ENCODE peak calls at places on chromosomes 16 and 17, in seven cellular contexts. U, I, X, A, W, Q and V are unnamed samples.

GRCh38 chr17:41734139-41734948 is at the start of gene HAP1:
- DNase-seq in U (no peak), I (no peak), X (no peak), A (peak), W (peak), Q (no peak), V (no peak)

GRCh38 chr17:27379863-27380533 is 76.2 kb upstream of the KSR1 start:
- DNase-seq in U (peak), I (peak), X (peak), A (no peak), W (no peak), Q (peak), V (no peak)

GRCh38 chr17:27651411-27652345 is 20.7 kb downstream of the LGALS9 start:
- DNase-seq in U (peak), I (no peak), X (peak), A (peak), W (peak), Q (peak), V (peak)

GRCh38 chr16:85612801-85613608 is at the start of gene GSE1:
- DNase-seq in U (peak), I (peak), X (peak), A (peak), W (peak), Q (peak), V (peak)

GRCh38 chr17:8557176-8557806 is 73.2 kb downstream of the MYH10 start:
- DNase-seq in U (no peak), I (no peak), X (no peak), A (no peak), W (no peak), Q (no peak), V (no peak)

GRCh38 chr16:3625331-3625730 is 13.9 kb upstream of the SLX4 start:
- DNase-seq in U (no peak), I (no peak), X (no peak), A (no peak), W (no peak), Q (peak), V (peak)

GRCh38 chr16:70741779-70742125 is 55.9 kb upstream of the MTSS2 start:
- DNase-seq in U (no peak), I (no peak), X (no peak), A (no peak), W (no peak), Q (no peak), V (no peak)

GRCh38 chr16:23324727-23325126 is 22.6 kb downstream of the SCNN1B start:
- DNase-seq in U (peak), I (peak), X (no peak), A (no peak), W (peak), Q (no peak), V (peak)

GRCh38 chr16:64702415-64702814 is 419.4 kb downstream of the CDH11 start:
- DNase-seq in U (no peak), I (no peak), X (no peak), A (no peak), W (no peak), Q (no peak), V (no peak)

GRCh38 chr16:85123891-85124635 is 11.8 kb upstream of the CIBAR2 start:
- DNase-seq in U (peak), I (peak), X (no peak), A (no peak), W (peak), Q (peak), V (peak)

GRCh38 chr16:11372073-11372923 is 27.0 kb downstream of the RMI2 start:
- DNase-seq in U (no peak), I (no peak), X (no peak), A (no peak), W (no peak), Q (no peak), V (no peak)

GRCh38 chr17:37031493-37032083 is 82.8 kb downstream of the AATF start:
- DNase-seq in U (no peak), I (no peak), X (no peak), A (no peak), W (no peak), Q (no peak), V (no peak)

GRCh38 chr17:8003594-8004181 is 1.3 kb downstream of the GUCY2D start:
- DNase-seq in U (no peak), I (no peak), X (no peak), A (no peak), W (no peak), Q (no peak), V (no peak)

GRCh38 chr17:9668532-9668931 is 23.2 kb downstream of the USP43 start:
- DNase-seq in U (no peak), I (no peak), X (no peak), A (no peak), W (no peak), Q (peak), V (no peak)

GRCh38 chr17:36675786-36676185 is 74.4 kb downstream of the MRM1 start:
- DNase-seq in U (no peak), I (no peak), X (no peak), A (no peak), W (no peak), Q (no peak), V (no peak)

GRCh38 chr16:30691907-30692306 is 7.1 kb upstream of the SRCAP start:
- DNase-seq in U (no peak), I (peak), X (no peak), A (no peak), W (no peak), Q (no peak), V (no peak)
- TF ChIP-seq CTCF in U (no peak), I (no peak), X (no peak), A (no peak), W (no peak), Q (no peak), V (no peak)

DNA sequence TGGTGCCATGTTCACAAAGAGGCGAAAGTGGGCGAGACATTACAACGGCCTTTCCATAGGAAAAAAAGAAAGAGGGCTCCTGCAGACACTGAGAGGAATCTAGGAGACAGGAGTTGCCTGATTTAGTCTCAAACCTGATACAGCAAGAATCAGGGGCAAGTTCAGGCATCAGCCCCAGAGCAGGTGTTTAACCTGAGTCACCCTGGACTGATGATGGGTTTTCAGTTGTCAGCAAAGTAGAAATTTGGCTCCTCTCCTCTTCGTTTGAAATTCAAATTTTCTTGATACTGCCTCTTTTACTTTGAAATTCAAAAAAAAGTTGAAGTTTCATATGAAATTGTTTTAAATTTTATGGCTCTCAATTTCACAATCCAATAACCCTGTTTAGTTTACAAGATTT is 189.5 kb downstream of the ABCC12 start:
- DNase-seq in U (no peak), I (no peak), X (no peak), A (peak), W (no peak), Q (no peak), V (no peak)
- TF ChIP-seq POLR2A in U (no peak), I (no peak), X (no peak), A (no peak), W (no peak), Q (no peak), V (no peak)

GRCh38 chr17:75338335-75338734 is 49.1 kb upstream of the SLC25A19 start:
- DNase-seq in U (no peak), I (no peak), X (no peak), A (no peak), W (no peak), Q (no peak), V (no peak)
- H3K4me3 ChIP-seq in U (no peak), I (peak), X (no peak), A (no peak), W (no peak), Q (no peak), V (no peak)

GRCh38 chr16:67248401-67249177 is at the start of gene SLC9A5:
- DNase-seq in U (no peak), I (peak), X (no peak), A (peak), W (no peak), Q (no peak), V (no peak)
- TF ChIP-seq CTCF in U (no peak), I (peak), X (peak), A (no peak), W (no peak), Q (no peak), V (no peak)

GRCh38 chr17:80454557-80455327 is 21.7 kb downstream of the NPTX1 start:
- DNase-seq in U (peak), I (peak), X (peak), A (peak), W (peak), Q (peak), V (peak)
- TF ChIP-seq POLR2A in U (peak), I (peak), X (peak), A (peak), W (peak), Q (peak), V (no peak)

DNA sequence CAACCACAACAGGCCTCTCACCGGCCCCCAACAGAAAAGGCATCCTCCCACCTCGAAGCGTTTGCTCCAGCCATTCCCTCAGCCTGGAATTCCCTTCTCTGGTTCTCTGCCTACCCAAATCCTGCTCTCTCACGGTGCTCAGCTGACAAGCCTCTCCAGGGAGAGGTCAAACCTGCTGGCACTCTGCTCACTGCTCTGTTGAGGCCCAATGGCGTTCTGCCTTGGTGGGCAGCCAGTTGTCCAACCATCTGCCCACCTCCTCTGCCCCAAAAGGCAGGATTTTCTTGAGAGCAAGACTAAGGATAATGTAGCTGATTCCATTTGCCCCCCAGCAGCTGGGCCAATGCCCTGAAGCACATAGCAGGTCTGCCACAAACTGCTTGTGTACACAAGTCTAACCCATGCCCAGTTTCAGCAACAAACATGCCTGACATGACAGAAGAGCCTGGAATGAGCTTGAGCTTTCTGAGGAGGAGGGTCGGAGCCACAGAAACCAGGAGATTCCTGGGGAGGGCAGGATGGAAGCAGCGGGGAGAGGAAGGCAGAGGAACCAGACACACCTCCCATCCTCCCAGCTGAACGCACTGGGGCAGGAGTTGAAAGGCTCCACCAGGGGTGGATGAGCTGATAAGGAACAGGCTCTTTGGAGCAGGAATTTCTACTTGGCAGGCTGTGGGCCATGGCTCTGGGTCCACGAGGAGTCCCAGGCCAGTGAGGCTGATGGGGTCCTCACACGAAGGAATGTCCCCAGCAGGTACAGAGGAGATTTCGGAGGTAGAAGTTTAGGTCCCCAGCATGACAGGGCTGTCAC is 23.9 kb downstream of the ARHGAP27 start:
- DNase-seq in U (peak), I (no peak), X (no peak), A (no peak), W (no peak), Q (no peak), V (no peak)
- H3K4me3 ChIP-seq in U (peak), I (peak), X (no peak), A (no peak), W (no peak), Q (peak), V (no peak)

DNA sequence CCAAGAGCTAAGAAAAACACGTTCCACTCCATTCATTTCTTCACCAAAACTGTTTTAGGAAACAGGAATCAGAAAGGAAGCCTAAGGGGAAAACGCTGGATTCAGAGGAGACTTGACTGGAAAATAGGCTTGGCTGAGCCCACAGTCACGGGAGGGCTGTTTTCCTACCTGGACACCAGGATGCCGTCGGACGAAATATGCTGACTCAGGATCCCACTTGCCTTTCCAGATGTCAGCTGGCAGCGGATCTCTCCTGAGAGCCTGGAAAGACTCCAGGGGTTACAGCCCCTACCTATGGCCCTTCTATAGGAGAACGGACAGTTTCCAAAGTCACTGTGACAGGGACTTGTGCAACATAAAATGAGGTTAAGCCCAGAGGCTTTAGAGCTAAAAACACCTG is 245.1 kb downstream of the C16orf95 start:
- DNase-seq in U (no peak), I (no peak), X (no peak), A (no peak), W (no peak), Q (no peak), V (no peak)
- TF ChIP-seq CTCF in U (no peak), I (no peak), X (no peak), A (no peak), W (no peak), Q (no peak), V (no peak)

GRCh38 chr17:82213251-82214011 is 789 bp upstream of the CCDC57 start:
- DNase-seq in U (peak), I (peak), X (no peak), A (peak), W (peak), Q (no peak), V (no peak)
- TF ChIP-seq POLR2A in U (no peak), I (no peak), X (no peak), A (no peak), W (no peak), Q (no peak), V (no peak)